ENCODE peak calls at places on chromosomes 4 and X, in six cellular contexts. T is K562, M is A549, C is endothelial cell of umbilical vein, A is GM12878, E is HepG2. Z is an unnamed sample.

GRCh38 chr4:89001647-89002518 is 55.1 kb downstream of the FAM13A start:
- DNase-seq in T (no peak), M (no peak), C (no peak), A (no peak), E (no peak), Z (no peak)

GRCh38 chrX:53319614-53320542 is 38.5 kb upstream of the IQSEC2 start:
- DNase-seq in T (peak), M (no peak), C (no peak), A (no peak), E (no peak), Z (peak)

GRCh38 chr4:7323872-7324650 is 110.7 kb downstream of the PSAPL1 start:
- DNase-seq in T (peak), M (peak), C (no peak), A (no peak), E (peak), Z (peak)

GRCh38 chr4:19329631-19330030 is 922.1 kb upstream of the SLIT2 start:
- DNase-seq in T (no peak), M (no peak), C (no peak), A (no peak), E (no peak), Z (no peak)

GRCh38 chrX:69282893-69283690 is 117.8 kb upstream of the PJA1 start:
- DNase-seq in T (peak), M (no peak), C (no peak), A (no peak), E (no peak), Z (no peak)

GRCh38 chrX:116232833-116233232 is 62.3 kb downstream of the AGTR2 start:
- DNase-seq in T (no peak), M (no peak), C (peak), A (no peak), E (no peak), Z (no peak)

GRCh38 chr4:157978680-157979361 is 194.0 kb downstream of the GASK1B start:
- DNase-seq in T (peak), M (peak), C (peak), A (no peak), E (peak), Z (peak)

GRCh38 chr4:42150653-42151567 is 1.5 kb downstream of the BEND4 start:
- DNase-seq in T (no peak), M (no peak), C (no peak), A (no peak), E (no peak), Z (no peak)

GRCh38 chr4:184506527-184507121 is 32.3 kb upstream of the IRF2 start:
- DNase-seq in T (no peak), M (peak), C (no peak), A (peak), E (peak), Z (peak)

GRCh38 chrX:112968351-112969133 is 127.9 kb upstream of the AMOT start:
- DNase-seq in T (no peak), M (no peak), C (no peak), A (no peak), E (no peak), Z (no peak)

GRCh38 chr4:23875317-23875716 is 14.5 kb downstream of the PPARGC1A start:
- DNase-seq in T (no peak), M (no peak), C (no peak), A (no peak), E (no peak), Z (no peak)

GRCh38 chr4:163556169-163556568 is 61.7 kb downstream of the TMA16 start:
- DNase-seq in T (no peak), M (no peak), C (no peak), A (no peak), E (no peak), Z (no peak)
- TF ChIP-seq CTCF in T (no peak), M (peak), C (no peak), A (peak), E (no peak), Z (no peak)

GRCh38 chr4:145883173-145883572 is 55.5 kb downstream of the ZNF827 start:
- DNase-seq in T (no peak), M (no peak), C (no peak), A (no peak), E (no peak), Z (no peak)
- TF ChIP-seq MYC in T (no peak), M (no peak), C (no peak), A (no peak), E (no peak), Z (no peak)

DNA sequence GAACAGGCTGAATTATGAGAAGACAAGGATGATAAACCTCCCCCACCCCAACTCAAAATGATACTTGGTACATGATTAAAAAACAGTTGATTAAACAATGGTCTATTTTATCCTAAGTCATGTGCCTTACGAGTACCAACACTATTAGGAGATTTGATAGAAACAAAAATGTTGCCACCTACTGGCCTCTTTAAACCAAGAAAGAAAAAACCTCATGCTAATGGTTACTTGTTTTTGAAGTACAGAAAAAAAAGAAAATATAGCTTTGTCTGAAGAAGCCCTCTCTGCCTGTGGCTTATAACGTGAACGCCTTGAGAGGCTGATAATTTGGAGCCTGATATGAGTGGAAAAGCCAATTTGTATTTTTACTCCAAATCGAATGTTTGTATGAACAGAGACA is 538.2 kb downstream of the DMD start:
- DNase-seq in T (no peak), M (no peak), C (peak), A (no peak), E (peak), Z (peak)
- TF ChIP-seq CTCF in T (no peak), M (no peak), C (no peak), A (no peak), E (no peak), Z (no peak)

DNA sequence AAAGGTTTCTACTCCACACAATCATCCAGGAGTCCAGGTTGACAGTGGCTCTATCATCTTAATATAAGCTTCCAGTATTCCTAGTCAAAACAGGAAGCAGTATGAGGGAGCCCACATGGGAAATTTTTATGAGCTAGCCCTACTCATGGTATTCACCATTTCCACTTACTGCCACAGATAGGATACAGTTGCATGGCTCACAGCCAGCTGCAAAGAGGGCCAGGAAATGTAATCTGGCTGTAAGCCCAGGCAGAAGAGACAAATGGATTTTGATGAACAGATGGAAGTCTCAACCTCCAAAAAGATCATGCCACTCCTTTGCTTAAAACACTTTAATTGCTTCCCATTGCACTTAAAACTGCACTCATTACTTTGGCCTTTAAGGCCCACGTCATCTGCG is 150.6 kb downstream of the ADAMTS3 start:
- DNase-seq in T (peak), M (no peak), C (peak), A (no peak), E (no peak), Z (no peak)
- TF ChIP-seq MYC in T (no peak), M (no peak), C (no peak), A (no peak), E (no peak), Z (no peak)

GRCh38 chrX:110420771-110421498 is 62.3 kb downstream of the RTL9 start:
- DNase-seq in T (peak), M (peak), C (no peak), A (no peak), E (no peak), Z (peak)
- TF ChIP-seq CTCF in T (peak), M (no peak), C (no peak), A (peak), E (no peak), Z (peak)

DNA sequence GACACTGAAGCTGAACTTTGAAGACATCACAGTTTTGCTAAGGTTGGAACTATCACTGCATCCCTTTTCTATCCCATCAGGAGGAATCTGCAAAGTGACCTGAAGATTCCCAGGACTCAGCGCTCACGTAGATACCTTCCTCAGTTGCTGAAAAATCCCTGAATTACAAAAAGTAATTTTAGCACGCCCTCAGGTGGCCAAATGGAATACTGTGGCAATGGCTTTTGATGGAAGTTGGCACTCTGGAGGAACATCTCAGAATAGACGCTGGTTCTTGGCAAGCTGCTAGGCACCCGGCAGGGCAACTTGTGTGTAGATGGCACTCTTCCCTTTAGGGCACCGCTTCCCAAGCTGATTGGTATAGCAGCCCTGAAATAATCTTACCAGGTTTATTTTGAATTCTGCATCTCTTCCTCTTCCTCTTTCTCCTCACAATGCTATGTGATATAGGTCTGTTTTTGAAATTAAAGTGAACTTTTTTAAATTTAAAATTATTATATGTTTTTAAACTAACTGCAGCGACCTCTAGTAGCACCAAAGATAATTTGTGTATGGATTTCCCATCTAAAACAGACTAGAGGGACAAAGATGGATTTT is 16.3 kb upstream of the ESX1 start:
- DNase-seq in T (peak), M (peak), C (peak), A (no peak), E (peak), Z (peak)
- TF ChIP-seq MYC in T (no peak), M (no peak), C (no peak), A (no peak), E (no peak), Z (no peak)

Z was measured in NB4.